ENCODE peak calls at places on chromosomes 6 and 20, in six cellular contexts. H is transverse colon, S is esophagus muscularis mucosa, V is breast epithelium, E is HCT116, K is spleen. B is an unnamed sample.

GRCh38 chr20:62030357-62030756 is 35.3 kb downstream of the TAF4 start:
- DNase-seq in H (no peak), K (no peak), E (no peak), V (no peak), S (no peak), B (no peak)

GRCh38 chr6:40948598-40948997 is 90.4 kb downstream of the UNC5CL start:
- DNase-seq in V (no peak), E (no peak), K (no peak), S (no peak), H (no peak), B (no peak)

GRCh38 chr6:86728976-86729375 is 208.4 kb upstream of the HTR1E start:
- DNase-seq in V (no peak), S (no peak), K (no peak), H (no peak), E (no peak), B (no peak)

GRCh38 chr20:20219016-20219415 is 148.9 kb upstream of the INSM1 start:
- DNase-seq in H (no peak), S (no peak), K (no peak), V (no peak), E (no peak), B (no peak)

GRCh38 chr6:94213176-94213575 is 793.8 kb upstream of the EPHA7 start:
- DNase-seq in E (no peak), V (no peak), H (no peak), S (no peak), K (no peak), B (no peak)

GRCh38 chr6:88535296-88535695 is 369.1 kb upstream of the CNR1 start:
- DNase-seq in E (no peak), K (no peak), V (no peak), S (no peak), H (no peak), B (no peak)

GRCh38 chr20:31606928-31607639 is 2.0 kb downstream of the ID1 start:
- DNase-seq in V (no peak), E (peak), S (no peak), H (peak), K (no peak), B (peak)

GRCh38 chr6:135159531-135159930 is 21.6 kb upstream of the MYB start:
- DNase-seq in S (no peak), V (no peak), H (no peak), E (no peak), K (no peak), B (no peak)

GRCh38 chr6:34459899-34460593 is 5.8 kb upstream of the PACSIN1 start:
- DNase-seq in E (peak), S (no peak), V (peak), K (peak), H (peak), B (peak)

DNA sequence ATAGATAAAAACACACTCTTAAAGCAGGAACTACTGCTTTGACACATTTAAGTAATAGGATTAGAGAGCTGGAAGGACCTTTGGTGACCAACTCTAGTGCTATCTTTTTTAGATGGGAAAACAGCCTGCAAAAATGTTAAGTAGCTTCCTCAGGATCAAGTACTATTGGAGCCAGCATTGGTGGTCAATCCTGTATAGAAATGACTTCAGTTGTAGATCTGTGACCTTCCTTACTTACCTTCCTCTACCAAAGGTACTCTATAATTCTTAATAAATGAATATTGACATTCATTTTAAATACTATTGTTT is 18.7 kb downstream of the KCNQ5 start:
- DNase-seq in V (no peak), H (no peak), S (no peak), E (no peak), K (no peak), B (no peak)
- TF ChIP-seq POLR2AphosphoS5 in V (no peak), H (no peak), S (no peak), E (no peak), K (no peak), B (no peak)

DNA sequence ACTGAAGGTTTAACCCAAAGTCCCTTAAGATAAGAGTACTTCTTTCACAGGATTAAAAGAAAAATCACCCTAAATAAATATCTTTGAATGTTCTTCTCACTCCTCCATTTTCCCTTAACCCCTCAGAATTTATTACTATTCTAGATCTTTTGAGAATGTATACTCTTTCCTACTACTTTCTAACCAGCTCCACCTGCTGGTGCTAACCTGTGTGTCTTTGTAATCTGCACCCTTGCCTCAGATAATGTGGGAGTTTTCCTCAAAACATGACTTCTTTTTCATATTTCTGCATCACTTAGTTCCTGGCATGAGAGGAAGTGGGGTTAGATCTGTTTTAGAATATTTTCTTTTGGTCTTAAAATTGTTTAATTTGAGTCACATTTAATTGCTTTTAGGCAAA is 394.2 kb downstream of the BMP2 start:
- DNase-seq in S (no peak), E (no peak), V (no peak), H (peak), K (no peak), B (no peak)
- TF ChIP-seq CTCF in S (no peak), E (no peak), V (no peak), H (no peak), K (no peak), B (no peak)

GRCh38 chr6:27472182-27472616 is 706 bp downstream of the ZNF184 start:
- DNase-seq in K (no peak), H (peak), V (peak), E (peak), S (no peak), B (no peak)
- H3K4me3 ChIP-seq in K (peak), H (peak), V (peak), E (peak), S (peak), B (peak)

GRCh38 chr20:56373942-56374341 is 15.2 kb downstream of the FAM210B start:
- DNase-seq in E (no peak), V (no peak), K (no peak), S (no peak), H (no peak), B (no peak)
- TF ChIP-seq POLR2AphosphoS5 in E (no peak), V (no peak), K (no peak), S (no peak), H (no peak), B (no peak)

GRCh38 chr20:25076731-25077609 is 5.0 kb downstream of the VSX1 start:
- DNase-seq in H (peak), V (peak), E (peak), S (no peak), K (no peak), B (peak)
- TF ChIP-seq CTCF in H (peak), V (no peak), E (peak), S (peak), K (no peak), B (no peak)

GRCh38 chr20:40494238-40494637 is 194.8 kb downstream of the MAFB start:
- DNase-seq in H (peak), S (no peak), E (no peak), K (peak), V (no peak), B (peak)

GRCh38 chr20:40502431-40502992 is 186.5 kb downstream of the MAFB start:
- DNase-seq in S (no peak), H (no peak), K (no peak), V (no peak), E (no peak), B (no peak)

GRCh38 chr20:40499416-40499815 is 189.6 kb downstream of the MAFB start:
- DNase-seq in H (no peak), E (no peak), V (no peak), K (no peak), S (no peak), B (no peak)

GRCh38 chr20:40493551-40493950 is 195.5 kb downstream of the MAFB start:
- DNase-seq in V (no peak), H (no peak), E (peak), K (no peak), S (no peak), B (no peak)

GRCh38 chr20:40497781-40498691 is 191.0 kb downstream of the MAFB start:
- DNase-seq in S (no peak), E (no peak), V (no peak), K (peak), H (peak), B (no peak)
- H3K4me3 ChIP-seq in S (no peak), E (no peak), V (no peak), K (no peak), H (no peak), B (no peak)

B was measured in stomach.